ENCODE peak calls at places on chromosome 2, in ten cellular contexts. S, Z, H, J, G, T, V, I, B and U are unnamed samples.
A peak's percentile ranks its signal among the peaks of the same experiment; 100 is the strongest.

GRCh38 chr2:126656311-126657145 is 570 bp downstream of the GYPC start:
- DNase-seq in H (peak; percentile 31), Z (peak; percentile 70), T (peak; percentile 74), B (no peak), J (no peak), G (peak; percentile 70), V (peak; percentile 51), I (peak; percentile 50), S (peak; percentile 59), U (no peak)

GRCh38 chr2:44549856-44550255 is 188.1 kb downstream of the CAMKMT start:
- DNase-seq in T (no peak), H (no peak), V (peak; percentile 78), G (no peak), Z (no peak), S (peak; percentile 23), I (no peak), J (no peak), B (peak; percentile 26), U (no peak)

GRCh38 chr2:225355788-225356187 is 43.7 kb upstream of the NYAP2 start:
- DNase-seq in S (no peak), V (no peak), Z (no peak), H (no peak), J (no peak), T (no peak), I (no peak), G (no peak), B (no peak), U (no peak)

GRCh38 chr2:120846406-120847095 is 110.9 kb downstream of the GLI2 start:
- DNase-seq in G (no peak), T (no peak), H (no peak), J (no peak), I (no peak), B (no peak), S (no peak), V (no peak), Z (peak; percentile 10), U (no peak)

GRCh38 chr2:29603341-29603740 is 318.0 kb downstream of the ALK start:
- DNase-seq in J (no peak), Z (no peak), G (no peak), I (no peak), B (no peak), S (no peak), T (no peak), V (no peak), H (no peak), U (no peak)

GRCh38 chr2:206084468-206084869 is 1.5 kb downstream of the INO80D start:
- DNase-seq in S (peak; percentile 71), H (peak; percentile 82), V (peak; percentile 83), Z (peak; percentile 46), B (peak; percentile 68), G (peak; percentile 72), I (peak; percentile 18), J (no peak), T (peak; percentile 65), U (no peak)

GRCh38 chr2:88038263-88039105 is 17.1 kb downstream of the KRCC1 start:
- DNase-seq in J (peak; percentile 84), H (peak; percentile 97), B (peak; percentile 62), I (no peak), S (peak; percentile 73), V (peak; percentile 95), Z (no peak), G (no peak), T (no peak), U (peak; percentile 59)

GRCh38 chr2:58502931-58503330 is 261.8 kb upstream of the FANCL start:
- DNase-seq in V (no peak), I (no peak), Z (no peak), G (no peak), S (no peak), T (no peak), B (no peak), H (no peak), J (no peak), U (no peak)

GRCh38 chr2:222903234-222904220 is 42.7 kb downstream of the ACSL3 start:
- DNase-seq in V (peak; percentile 49), I (peak; percentile 29), H (peak; percentile 73), B (peak; percentile 42), J (peak; percentile 68), S (peak; percentile 79), G (no peak), T (no peak), Z (no peak), U (no peak)

GRCh38 chr2:222909276-222909675 is 48.4 kb downstream of the ACSL3 start:
- DNase-seq in S (no peak), Z (no peak), B (no peak), J (no peak), I (peak; percentile 16), V (no peak), H (no peak), T (no peak), G (no peak), U (no peak)

GRCh38 chr2:222907790-222908431 is 47.1 kb downstream of the ACSL3 start:
- DNase-seq in G (no peak), B (no peak), T (no peak), Z (no peak), J (no peak), H (peak; percentile 83), I (no peak), V (peak; percentile 75), S (peak; percentile 55), U (no peak)

GRCh38 chr2:222904557-222905258 is 43.9 kb downstream of the ACSL3 start:
- DNase-seq in T (no peak), J (peak; percentile 56), G (no peak), B (no peak), H (peak; percentile 97), I (no peak), S (peak; percentile 35), Z (no peak), V (peak; percentile 95), U (no peak)

DNA sequence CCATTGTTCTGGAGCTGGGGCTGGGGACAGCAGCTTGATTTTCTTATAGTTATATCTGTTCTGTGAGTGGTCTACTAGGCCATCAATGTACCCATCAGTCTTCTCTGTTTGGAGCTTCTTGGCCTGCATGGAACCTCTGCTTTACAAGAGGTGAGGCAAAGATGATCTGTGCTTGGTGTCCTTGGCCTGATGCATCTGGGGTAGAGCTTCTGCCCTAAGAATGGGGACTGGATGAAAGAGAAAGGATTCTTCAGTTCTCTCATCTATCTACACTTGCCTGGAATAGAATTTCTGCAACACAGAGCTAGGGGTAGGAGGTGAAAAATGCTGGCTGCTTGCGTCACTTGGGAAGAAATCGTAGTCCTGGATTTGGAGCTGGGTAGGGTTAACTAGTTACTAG is 46.2 kb downstream of the ACSL3 start:
- DNase-seq in J (no peak), Z (no peak), T (no peak), I (no peak), V (no peak), H (no peak), G (no peak), S (no peak), B (no peak), U (no peak)
- H3K27ac ChIP-seq in J (no peak overlapping the region), Z (no peak overlapping the region), T (no peak overlapping the region), I (no peak overlapping the region), V (no peak overlapping the region), H (no peak overlapping the region), G (no peak overlapping the region), S (peak overlapping the region; percentile 73), B (no peak overlapping the region), U (no peak overlapping the region)

GRCh38 chr2:135796606-135797005 is 40.4 kb downstream of the LCT start:
- DNase-seq in Z (no peak), V (no peak), H (no peak), B (no peak), T (no peak), I (no peak), S (no peak), G (no peak), J (no peak), U (no peak)

GRCh38 chr2:135792401-135793152 is 44.4 kb downstream of the LCT start:
- DNase-seq in I (no peak), V (no peak), G (no peak), J (peak; percentile 45), H (no peak), Z (no peak), B (no peak), S (no peak), T (no peak), U (no peak)

GRCh38 chr2:135790423-135790822 is 46.6 kb downstream of the LCT start:
- DNase-seq in I (no peak), H (no peak), B (no peak), T (no peak), V (no peak), S (no peak), Z (no peak), G (no peak), J (no peak), U (no peak)

DNA sequence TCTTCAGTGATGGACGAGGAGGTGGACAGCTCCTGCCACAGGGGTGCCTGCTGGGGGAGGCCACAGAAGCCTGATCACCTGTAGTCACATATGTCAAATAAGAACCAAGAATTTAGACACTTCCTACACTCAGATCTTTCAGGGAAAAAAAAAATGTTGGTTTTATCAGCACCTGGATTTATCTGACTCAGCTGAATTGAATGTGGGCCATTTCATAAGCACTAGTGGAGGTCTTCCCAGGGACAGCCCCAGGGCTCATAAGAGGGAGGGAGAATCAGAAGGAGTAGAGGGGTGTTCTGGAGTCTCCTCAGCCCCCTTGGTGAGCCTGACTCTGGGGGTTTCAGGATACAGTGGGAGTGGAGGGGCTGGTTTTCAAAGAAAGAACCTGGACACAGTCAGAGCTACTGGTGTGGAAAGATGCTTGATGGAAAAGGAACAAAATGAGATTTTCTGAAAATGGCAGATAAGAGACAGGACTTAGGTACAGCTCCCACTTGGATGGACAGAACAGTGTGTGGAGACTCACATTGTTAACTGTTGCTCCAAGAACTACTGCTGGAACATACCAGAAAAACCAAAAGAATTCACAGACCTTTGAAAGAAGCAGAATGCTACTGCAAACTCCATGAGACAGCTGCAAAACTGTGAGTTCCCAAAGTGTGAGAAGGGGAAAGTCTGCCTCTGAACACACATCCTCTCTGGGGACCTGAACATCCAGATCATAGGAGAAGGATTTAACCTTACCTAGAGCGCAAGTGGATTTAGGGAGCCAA is 45.4 kb downstream of the LCT start:
- DNase-seq in V (peak; percentile 71), T (no peak), H (peak; percentile 50), G (no peak), B (no peak), Z (no peak), S (peak; percentile 67), J (peak; percentile 49), I (no peak), U (no peak)
- H3K27ac ChIP-seq in V (no peak overlapping the region), T (no peak overlapping the region), H (no peak overlapping the region), G (no peak overlapping the region), B (no peak overlapping the region), Z (no peak overlapping the region), S (no peak overlapping the region), J (no peak overlapping the region), I (no peak overlapping the region), U (no peak overlapping the region)

DNA sequence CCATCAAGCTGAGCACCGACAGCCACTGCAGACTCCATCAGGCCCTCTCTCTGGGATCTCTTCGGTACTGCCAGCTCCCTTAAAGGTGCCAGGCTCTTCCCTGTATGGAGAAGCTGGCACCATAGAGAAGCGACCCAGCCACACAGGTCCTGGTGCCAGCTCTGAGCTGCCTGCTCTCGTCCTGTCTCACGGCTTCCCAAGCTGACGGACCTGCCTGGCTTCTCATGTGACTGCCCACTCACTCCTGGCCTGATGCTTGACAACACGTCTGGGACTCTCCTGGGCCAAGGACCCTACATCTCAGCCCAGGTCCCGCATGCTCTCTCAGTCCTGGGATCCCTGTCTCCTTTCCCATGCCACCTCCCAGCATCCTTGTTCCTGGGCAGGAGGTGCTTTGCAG is 12.6 kb upstream of the ATOH8 start:
- DNase-seq in B (no peak), V (no peak), I (no peak), T (peak; percentile 69), G (peak; percentile 76), Z (no peak), H (no peak), J (no peak), S (no peak), U (no peak)
- H3K27ac ChIP-seq in B (peak overlapping the region; percentile 96), V (peak overlapping the region; percentile 83), I (no peak overlapping the region), T (peak overlapping the region; percentile 92), G (peak overlapping the region; percentile 98), Z (peak overlapping the region; percentile 91), H (peak overlapping the region; percentile 90), J (no peak overlapping the region), S (no peak overlapping the region), U (peak overlapping the region; percentile 77)

GRCh38 chr2:96859338-96859649 is 1.5 kb upstream of the ANKRD39 start:
- DNase-seq in V (no peak), G (peak; percentile 76), B (no peak), I (no peak), H (no peak), J (no peak), T (no peak), Z (no peak), S (no peak), U (no peak)
- H3K27ac ChIP-seq in V (no peak overlapping the region), G (peak overlapping the region; percentile 82), B (peak overlapping the region; percentile 72), I (peak overlapping the region; percentile 61), H (no peak overlapping the region), J (no peak overlapping the region), T (no peak overlapping the region), Z (peak overlapping the region; percentile 63), S (peak overlapping the region; percentile 3), U (no peak overlapping the region)